ENCODE peak calls at places on chromosomes 12 and 14, in eight cellular contexts. X is pons; A is nucleus accumbens; M is NCI-H226; I is KBM-7; K is iPS-NIHi11; F is stimulated activated CD4-positive, alpha-beta T cell treated with anti-CD3 and anti-CD28 coated beads, Interleukin-15, amount 100 ng/mL, for 1 hour; V is progenitor cell of endocrine pancreas. O is an unnamed sample.

GRCh38 chr14:93962701-93963601 is 13.4 kb downstream of the ASB2 start:
- DNase-seq in X (peak; percentile 55), A (no peak), M (no peak), I (peak; percentile 69), K (no peak), F (peak; percentile 15), V (no peak), O (no peak)

GRCh38 chr12:46983959-46984833 is 95.2 kb upstream of the PCED1B start:
- DNase-seq in X (peak; percentile 62), A (no peak), M (peak; percentile 71), I (peak; percentile 59), K (peak; percentile 63), F (no peak), V (no peak), O (no peak)

GRCh38 chr14:54446201-54446693 is 5.1 kb upstream of the CNIH1 start:
- DNase-seq in X (no peak), A (no peak), M (peak; percentile 83), I (no peak), K (peak; percentile 26), F (no peak), V (no peak), O (no peak)

GRCh38 chr14:91714805-91715204 is 17.1 kb downstream of the CATSPERB start:
- DNase-seq in X (no peak), A (no peak), M (no peak), I (no peak), K (no peak), F (no peak), V (no peak), O (no peak)

GRCh38 chr12:122651520-122652224 is 51.5 kb downstream of the HCAR2 start:
- DNase-seq in X (no peak), A (no peak), M (no peak), I (no peak), K (no peak), F (no peak), V (no peak), O (no peak)

GRCh38 chr12:11769723-11770514 is 120.4 kb downstream of the ETV6 start:
- DNase-seq in X (no peak), A (no peak), M (no peak), I (peak; percentile 53), K (no peak), F (no peak), V (no peak), O (no peak)

GRCh38 chr14:44613061-44613712 is 106.1 kb upstream of the FSCB start:
- DNase-seq in X (no peak), A (no peak), M (no peak), I (no peak), K (no peak), F (no peak), V (no peak), O (no peak)

GRCh38 chr14:36509056-36509917 is 10.7 kb downstream of the NKX2-1 start:
- DNase-seq in X (no peak), A (no peak), M (no peak), I (no peak), K (no peak), F (no peak), V (no peak), O (no peak)

GRCh38 chr12:75893758-75894157 is 137.8 kb downstream of the PHLDA1 start:
- DNase-seq in X (no peak), A (no peak), M (no peak), I (no peak), K (no peak), F (no peak), V (no peak), O (no peak)